ENCODE peak calls at places on chromosomes 16 and 17, in nine cellular contexts. S is left ventricle myocardium inferior, O is ovary, P is AG04450, V is uterus, Q is heart left ventricle, B is transverse colon, H is PC-3, T is K562. A is an unnamed sample.
A peak's percentile ranks its signal among the peaks of the same experiment; 100 is the strongest.

GRCh38 chr17:40547079-40547784 is 18.0 kb downstream of the CCR7 start:
- DNase-seq in P (no peak), O (no peak), B (peak; percentile 13), V (peak; percentile 22), S (no peak), T (no peak), H (no peak), Q (no peak), A (no peak)

GRCh38 chr16:84548971-84549844 is 44.7 kb upstream of the MEAK7 start:
- DNase-seq in B (no peak), V (peak; percentile 43), P (no peak), H (no peak), T (no peak), S (no peak), O (no peak), Q (no peak), A (peak; percentile 83)

GRCh38 chr17:47996201-47996600 is 25.3 kb downstream of the CDK5RAP3 start:
- DNase-seq in P (no peak), O (no peak), H (no peak), T (no peak), Q (no peak), B (no peak), V (no peak), S (no peak), A (no peak)

GRCh38 chr16:78523212-78523995 is 423.9 kb downstream of the WWOX start:
- DNase-seq in O (no peak), H (no peak), S (no peak), B (no peak), P (no peak), V (no peak), T (no peak), Q (no peak), A (no peak)

GRCh38 chr16:15899538-15900100 is 11.2 kb upstream of the CEP20 start:
- DNase-seq in B (peak; percentile 61), T (peak; percentile 62), H (peak; percentile 95), O (no peak), V (no peak), P (peak; percentile 66), S (no peak), Q (no peak), A (peak; percentile 75)

GRCh38 chr16:56961386-56961785 is 364 bp upstream of the CETP start:
- DNase-seq in H (no peak), P (no peak), O (no peak), S (no peak), Q (no peak), B (no peak), T (no peak), V (no peak), A (no peak)

GRCh38 chr16:88428616-88429386 is 24.3 kb upstream of the ZFPM1 start:
- DNase-seq in V (no peak), Q (no peak), S (no peak), B (no peak), O (no peak), T (no peak), P (no peak), H (no peak), A (no peak)

GRCh38 chr16:19672378-19672777 is 45.6 kb downstream of the KNOP1 start:
- DNase-seq in P (no peak), B (no peak), H (no peak), V (no peak), O (no peak), S (no peak), Q (no peak), T (no peak), A (no peak)

GRCh38 chr16:15572329-15573001 is 70.5 kb downstream of the MARF1 start:
- DNase-seq in B (no peak), O (no peak), S (no peak), P (peak; percentile 20), Q (no peak), V (no peak), H (peak; percentile 57), T (no peak), A (no peak)

GRCh38 chr16:30998852-30999761 is 11.3 kb downstream of the STX1B start:
- DNase-seq in V (no peak), P (no peak), B (no peak), S (no peak), Q (peak; percentile 42), O (peak; percentile 41), H (no peak), T (no peak), A (no peak)

GRCh38 chr16:79415983-79416641 is 184.4 kb downstream of the MAF start:
- DNase-seq in S (no peak), Q (no peak), O (no peak), T (no peak), H (no peak), V (no peak), B (no peak), P (no peak), A (no peak)

GRCh38 chr17:75945202-75945601 is 4.4 kb upstream of the FBF1 start:
- DNase-seq in H (no peak), T (no peak), V (no peak), B (no peak), O (no peak), Q (no peak), P (no peak), S (no peak), A (no peak)

GRCh38 chr17:75942473-75942872 is 1.6 kb upstream of the FBF1 start:
- DNase-seq in V (no peak), B (no peak), Q (no peak), T (no peak), P (no peak), H (no peak), O (no peak), S (no peak), A (no peak)

GRCh38 chr17:75941442-75941819 is 589 bp upstream of the FBF1 start:
- DNase-seq in T (no peak), H (no peak), S (no peak), B (no peak), P (no peak), O (no peak), V (no peak), Q (no peak), A (no peak)

GRCh38 chr17:75937652-75938051 is 3.2 kb downstream of the FBF1 start:
- DNase-seq in Q (no peak), S (no peak), H (no peak), P (no peak), T (no peak), V (no peak), B (no peak), O (no peak), A (no peak)

GRCh38 chr17:75940727-75941441 is at the start of gene FBF1:
- DNase-seq in P (peak; percentile 79), T (peak; percentile 97), V (peak; percentile 89), O (peak; percentile 91), Q (peak; percentile 96), H (peak; percentile 98), S (peak; percentile 94), B (peak; percentile 96), A (peak; percentile 98)
- TF ChIP-seq CTCF in P (peak; percentile 8), T (no peak), V (no peak), O (no peak), Q (peak; percentile 6), H (peak; percentile 24), S (no peak), B (no peak), A (peak; percentile 24)

GRCh38 chr17:83196973-83197880 is 117.8 kb downstream of the METRNL start:
- DNase-seq in O (no peak), P (no peak), T (no peak), S (peak; percentile 11), H (no peak), Q (peak; percentile 37), B (no peak), V (no peak), A (peak; percentile 60)

GRCh38 chr17:83195330-83196087 is 116.1 kb downstream of the METRNL start:
- DNase-seq in B (no peak), Q (peak; percentile 83), S (peak; percentile 60), H (no peak), O (no peak), V (no peak), P (no peak), T (peak; percentile 46), A (peak; percentile 77)

GRCh38 chr17:83194189-83194565 is 114.8 kb downstream of the METRNL start:
- DNase-seq in P (no peak), S (no peak), B (peak; percentile 7), Q (peak; percentile 20), V (peak; percentile 9), H (no peak), O (no peak), T (no peak), A (peak; percentile 56)

GRCh38 chr17:83194761-83195329 is 115.4 kb downstream of the METRNL start:
- DNase-seq in P (no peak), O (peak; percentile 8), V (peak; percentile 12), H (no peak), Q (peak; percentile 20), T (no peak), S (no peak), B (no peak), A (peak; percentile 73)

DNA sequence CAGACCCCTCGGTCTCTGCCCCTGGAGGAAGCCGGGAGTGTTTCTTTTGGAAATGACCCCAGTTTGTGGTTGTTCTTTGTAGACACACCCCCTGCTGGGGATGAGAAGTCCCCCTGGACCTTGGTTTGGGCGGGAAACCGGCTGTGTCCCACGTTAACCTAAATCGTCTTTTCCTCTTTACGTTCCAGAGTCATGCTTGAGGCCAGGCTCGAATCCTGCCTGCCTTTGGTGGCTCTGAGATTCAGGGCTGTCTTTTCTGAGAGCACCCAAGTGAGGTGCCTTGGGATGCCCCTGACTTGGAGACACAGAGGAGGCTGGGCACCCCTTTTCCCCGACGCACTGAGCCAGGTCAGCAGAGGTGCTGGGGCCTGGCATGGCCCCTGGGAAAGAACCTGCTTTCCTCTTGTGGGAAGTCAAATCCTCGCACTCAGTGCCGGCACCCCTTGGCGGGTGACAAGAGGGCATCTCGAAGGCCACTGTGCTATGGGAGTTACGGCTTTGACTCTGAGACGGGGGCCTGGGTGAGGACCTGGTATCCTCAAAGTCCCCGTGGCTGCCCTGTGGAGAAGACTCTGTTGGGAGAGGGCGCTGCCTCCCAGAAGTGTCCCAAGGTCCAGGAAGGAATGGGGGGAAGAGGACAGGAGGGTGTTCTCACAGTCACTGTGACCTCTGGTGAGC is 116.8 kb downstream of the METRNL start:
- DNase-seq in O (no peak), S (peak; percentile 17), B (no peak), V (no peak), Q (peak; percentile 33), T (no peak), P (no peak), H (no peak), A (peak; percentile 63)
- H3K9me3 ChIP-seq in O (no peaks in the 10 kb centered on the region), S (no peaks in the 10 kb centered on the region), B (no peaks in the 10 kb centered on the region), V (no peaks in the 10 kb centered on the region), Q (no peaks in the 10 kb centered on the region), T (no peaks in the 10 kb centered on the region), P (peaks cover 20% of the 10 kb centered on the region), H (no peaks in the 10 kb centered on the region), A (no peaks in the 10 kb centered on the region)

DNA sequence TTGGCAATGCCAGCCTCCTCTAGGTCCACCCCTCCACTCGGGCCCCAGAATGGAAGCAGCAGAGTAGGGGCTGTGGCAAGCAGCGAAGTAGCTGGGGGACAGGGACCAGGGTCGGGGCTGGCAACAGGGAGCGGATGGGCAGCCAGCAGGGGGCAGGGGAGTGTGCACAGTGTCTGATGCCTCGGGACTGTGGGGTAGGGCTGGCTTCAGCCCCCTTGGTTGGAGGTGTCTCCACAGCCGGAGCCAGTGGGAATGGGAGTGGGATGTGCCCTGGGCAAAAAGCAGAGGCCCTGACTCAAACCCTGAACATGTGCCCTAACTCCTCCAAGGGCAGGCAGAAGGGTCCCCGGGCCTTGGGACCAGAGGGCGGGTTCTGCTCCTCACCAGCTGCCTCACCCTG is 18.5 kb upstream of the ARHGAP27 start:
- DNase-seq in S (no peak), Q (no peak), H (no peak), V (no peak), O (no peak), P (no peak), T (no peak), B (no peak), A (no peak)
- TF ChIP-seq CTCF in S (no peak), Q (no peak), H (peak; percentile 33), V (no peak), O (no peak), P (peak; percentile 8), T (no peak), B (no peak), A (no peak)

GRCh38 chr16:3289998-3290673 is 6.8 kb downstream of the ZNF263 start:
- DNase-seq in O (no peak), S (no peak), T (no peak), P (no peak), V (no peak), H (no peak), Q (no peak), B (no peak), A (no peak)
- H3K9me3 ChIP-seq in O (peaks cover 48% of the 10 kb centered on the region), S (peaks cover 100% of the 10 kb centered on the region), T (peaks cover 44% of the 10 kb centered on the region), P (peaks cover 92% of the 10 kb centered on the region), V (peaks cover 78% of the 10 kb centered on the region), H (peaks cover 12% of the 10 kb centered on the region), Q (peaks cover 6% of the 10 kb centered on the region), B (peaks cover 55% of the 10 kb centered on the region), A (peaks cover 72% of the 10 kb centered on the region)